ENCODE peak calls at places on chromosomes 11 and 22, in five cellular contexts. A is A549, C is GM12878, D is K562, T is HepG2. G is an unnamed sample.

GRCh38 chr11:78820722-78821121 is 246.1 kb upstream of the NARS2 start:
- DNase-seq in A (no peak), C (no peak), D (no peak), T (no peak), G (no peak)

GRCh38 chr22:41799486-41800347 is 762 bp upstream of the CCDC134 start:
- DNase-seq in A (no peak), C (no peak), D (peak; percentile 44), T (no peak), G (peak; percentile 43)

GRCh38 chr11:130391692-130392091 is 36.7 kb downstream of the ADAMTS8 start:
- DNase-seq in A (no peak), C (no peak), D (no peak), T (no peak), G (no peak)

GRCh38 chr11:11733246-11733763 is 108.5 kb upstream of the USP47 start:
- DNase-seq in A (no peak), C (no peak), D (no peak), T (no peak), G (no peak)

GRCh38 chr11:18374956-18375355 is 19.4 kb upstream of the LDHA start:
- DNase-seq in A (no peak), C (no peak), D (no peak), T (no peak), G (no peak)

GRCh38 chr11:3080104-3080503 is 22.9 kb upstream of the CARS1 start:
- DNase-seq in A (no peak), C (no peak), D (no peak), T (no peak), G (no peak)

GRCh38 chr11:72773696-72774095 is 20.2 kb downstream of the STARD10 start:
- DNase-seq in A (no peak), C (no peak), D (no peak), T (no peak), G (no peak)

GRCh38 chr11:34840736-34841386 is 75.3 kb downstream of the APIP start:
- DNase-seq in A (no peak), C (no peak), D (peak; percentile 73), T (peak; percentile 57), G (peak; percentile 78)

DNA sequence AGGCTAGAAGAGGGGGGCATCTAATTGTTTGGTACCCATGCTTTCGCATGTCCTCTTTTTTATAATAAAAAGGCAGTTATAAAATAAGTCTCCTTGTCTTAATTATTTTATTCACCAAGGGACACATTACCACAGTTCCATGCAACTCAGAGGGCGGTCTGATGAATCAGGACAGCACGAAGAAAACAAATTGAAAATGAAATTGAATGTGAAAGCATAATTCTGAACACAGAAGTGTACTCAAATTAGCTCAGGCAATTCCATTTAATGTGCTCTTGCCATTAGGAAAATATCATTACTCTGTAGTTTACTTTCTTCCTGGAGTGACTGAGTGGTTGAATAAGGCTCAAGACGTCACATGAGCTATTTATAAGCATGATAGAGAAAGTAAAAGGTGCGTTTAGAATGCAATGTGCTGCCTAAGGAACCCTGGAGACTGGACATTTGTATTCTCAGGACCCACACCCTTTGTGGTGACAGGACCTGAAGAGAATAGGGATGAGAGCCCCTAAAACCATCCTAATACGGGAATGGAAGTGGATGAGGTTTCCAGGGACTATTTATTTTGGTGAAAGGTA is 59.6 kb downstream of the MTNR1B start:
- DNase-seq in A (no peak), C (no peak), D (no peak), T (no peak), G (no peak)
- TF ChIP-seq JUNB in A (no peak), C (no peak), D (no peak), T (no peak), G (no peak)

DNA sequence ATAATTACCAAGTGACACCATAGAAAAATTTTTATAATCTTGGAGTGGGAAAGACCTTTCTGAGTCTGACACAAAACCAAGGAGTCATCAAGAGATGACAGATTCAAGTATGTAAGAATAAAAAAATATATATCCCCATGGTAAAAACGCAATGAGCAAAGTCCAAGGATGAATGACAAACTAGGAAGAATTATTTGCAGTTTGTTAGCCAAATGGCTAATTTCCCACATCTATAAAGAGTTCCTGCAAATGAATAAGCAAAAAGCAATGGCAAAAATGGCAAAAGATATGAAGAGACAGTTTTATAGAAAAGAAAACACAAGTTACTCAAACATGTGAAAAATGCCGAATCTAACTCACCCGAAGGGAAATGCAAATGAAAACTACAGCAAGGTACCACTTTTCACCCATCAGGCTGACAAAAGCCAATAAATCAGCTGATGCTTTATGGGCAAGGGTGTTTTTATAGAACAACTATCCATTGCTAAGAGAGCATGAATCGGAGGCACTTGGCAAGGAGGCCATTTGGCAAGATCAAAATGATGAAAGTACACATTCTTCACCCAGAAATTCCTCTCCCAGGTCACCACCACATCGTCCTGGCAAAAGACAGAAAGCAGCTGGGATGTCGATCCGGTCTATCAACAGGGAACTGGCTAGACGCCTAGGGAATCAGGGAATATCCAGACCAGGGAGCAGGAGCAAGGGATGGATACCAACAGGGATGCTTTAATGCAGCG is 21.1 kb upstream of the KLHL35 start:
- DNase-seq in A (no peak), C (no peak), D (no peak), T (no peak), G (no peak)
- TF ChIP-seq JUNB in A (no peak), C (no peak), D (no peak), T (no peak), G (no peak)

DNA sequence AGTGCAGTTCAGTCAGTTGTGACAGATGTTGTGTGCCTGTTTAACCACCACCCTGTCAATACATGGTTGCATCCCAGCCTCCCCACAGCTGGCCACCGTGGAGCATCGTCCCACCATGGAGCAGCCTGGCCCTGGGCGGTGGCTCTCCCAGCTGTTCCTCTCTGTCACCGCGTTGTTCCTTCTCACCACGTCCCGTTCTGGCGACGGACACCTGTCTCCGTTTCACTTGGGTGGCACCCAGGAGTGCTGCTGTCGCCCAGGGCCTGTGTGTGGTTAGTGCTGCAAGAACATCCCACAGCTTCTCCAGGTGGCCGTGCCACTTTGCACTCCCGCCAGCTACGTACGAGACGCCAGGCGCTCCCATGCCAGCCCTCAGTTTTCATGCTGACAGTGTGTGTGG is 26.5 kb downstream of the MUC6 start:
- DNase-seq in A (no peak), C (no peak), D (no peak), T (no peak), G (no peak)
- TF ChIP-seq JUNB in A (no peak), C (no peak), D (no peak), T (no peak), G (no peak)

DNA sequence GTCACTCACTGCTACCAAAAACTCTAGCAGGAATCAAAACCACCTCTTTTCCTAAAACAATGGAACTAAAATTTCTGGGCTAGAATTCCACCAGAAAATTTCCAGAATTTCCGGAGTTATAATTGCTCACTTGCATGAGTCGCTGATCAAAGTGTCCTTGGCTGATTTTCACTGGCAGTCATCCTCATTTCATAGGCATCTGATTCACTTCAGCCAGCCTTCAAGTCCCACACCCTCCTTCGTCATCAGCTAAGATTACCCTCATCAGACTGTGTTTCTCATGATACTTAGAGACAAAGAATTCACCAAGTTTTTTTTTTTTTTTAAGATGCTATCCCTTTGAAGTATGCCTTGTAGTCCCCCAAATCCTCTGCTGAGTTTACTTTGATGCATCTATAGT is 71.4 kb upstream of the RAB38 start:
- DNase-seq in A (no peak), C (no peak), D (no peak), T (no peak), G (no peak)
- TF ChIP-seq JUNB in A (no peak), C (no peak), D (no peak), T (no peak), G (no peak)

GRCh38 chr11:116357769-116358544 is 414.8 kb downstream of the BUD13 start:
- DNase-seq in A (no peak), C (no peak), D (peak; percentile 68), T (no peak), G (peak; percentile 93)
- TF ChIP-seq JUNB in A (no peak), C (no peak), D (no peak), T (no peak), G (no peak)

GRCh38 chr22:43639228-43639948 is 172.7 kb downstream of the EFCAB6 start:
- DNase-seq in A (no peak), C (no peak), D (no peak), T (no peak), G (no peak)

GRCh38 chr22:43643362-43643761 is 168.7 kb downstream of the EFCAB6 start:
- DNase-seq in A (no peak), C (no peak), D (no peak), T (no peak), G (no peak)

GRCh38 chr22:43637861-43638260 is 174.2 kb downstream of the EFCAB6 start:
- DNase-seq in A (no peak), C (no peak), D (no peak), T (no peak), G (no peak)

GRCh38 chr22:43642319-43642718 is 169.8 kb downstream of the EFCAB6 start:
- DNase-seq in A (no peak), C (no peak), D (no peak), T (no peak), G (no peak)

GRCh38 chr22:43642807-43643206 is 169.3 kb downstream of the EFCAB6 start:
- DNase-seq in A (no peak), C (no peak), D (no peak), T (no peak), G (no peak)
- TF ChIP-seq JUNB in A (no peak), C (no peak), D (no peak), T (no peak), G (no peak)

DNA sequence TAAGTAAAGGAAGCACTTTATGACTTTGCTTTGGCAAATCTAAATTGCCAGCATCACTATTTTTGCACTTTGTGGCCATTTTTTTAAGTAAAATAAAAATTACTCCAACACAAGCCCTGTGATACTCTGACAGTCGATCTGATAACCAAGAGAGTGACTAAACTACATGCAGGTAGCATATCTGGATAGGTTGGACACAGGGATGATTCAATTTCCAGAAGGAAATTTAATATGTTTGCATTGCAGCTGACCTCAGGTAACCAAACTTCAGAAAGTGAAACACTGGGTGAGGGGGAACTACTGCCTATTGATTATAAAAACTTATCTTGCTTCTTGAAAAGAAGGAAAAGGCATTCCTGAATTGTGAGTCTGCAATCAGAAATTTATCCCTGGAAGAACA is 13.9 kb downstream of the OR5B3 start:
- DNase-seq in A (no peak), C (no peak), D (no peak), T (peak; percentile 2), G (no peak)
- TF ChIP-seq JUNB in A (no peak), C (no peak), D (no peak), T (no peak), G (no peak)